ENCODE peak calls at places on chromosome 1, in seven cellular contexts. L, Z, X, G, U, T and B are unnamed samples.

GRCh38 chr1:32759521-32759980 is 57.0 kb upstream of the SYNC start:
- DNase-seq in G (no peak), U (no peak), T (no peak), L (no peak), X (no peak), Z (peak), B (no peak)

GRCh38 chr1:67339623-67340343 is 32.1 kb downstream of the IL12RB2 start:
- DNase-seq in Z (no peak), L (no peak), G (peak), X (no peak), U (peak), T (no peak), B (no peak)

GRCh38 chr1:61294828-61295428 is 212.6 kb downstream of the NFIA start:
- DNase-seq in U (no peak), T (no peak), X (no peak), G (no peak), L (no peak), Z (no peak), B (no peak)

GRCh38 chr1:153598309-153599172 is 14.4 kb downstream of the S100A16 start:
- DNase-seq in U (peak), L (no peak), Z (no peak), X (peak), G (no peak), T (peak), B (peak)

GRCh38 chr1:152036316-152037216 is at the start of gene S100A11:
- DNase-seq in G (peak), Z (peak), X (no peak), T (peak), L (peak), U (peak), B (peak)

GRCh38 chr1:198892065-198892464 is 253.2 kb downstream of the PTPRC start:
- DNase-seq in U (no peak), G (no peak), Z (no peak), L (peak), X (no peak), T (no peak), B (no peak)

GRCh38 chr1:219041141-219041540 is 132.5 kb upstream of the LYPLAL1 start:
- DNase-seq in Z (no peak), U (no peak), X (no peak), L (no peak), G (no peak), T (no peak), B (no peak)

GRCh38 chr1:56056438-56057312 is 522.7 kb downstream of the PLPP3 start:
- DNase-seq in X (no peak), G (no peak), T (no peak), U (no peak), Z (no peak), L (no peak), B (no peak)

GRCh38 chr1:20119351-20119750 is at the start of gene PLA2G2D:
- DNase-seq in X (no peak), L (no peak), Z (no peak), G (no peak), T (no peak), U (no peak), B (no peak)

GRCh38 chr1:203626910-203627246 is 246 bp downstream of the ATP2B4 start:
- DNase-seq in T (no peak), L (peak), Z (no peak), U (no peak), X (no peak), G (no peak), B (no peak)

GRCh38 chr1:180800945-180801344 is 111.8 kb upstream of the KIAA1614 start:
- DNase-seq in G (no peak), U (no peak), X (no peak), Z (no peak), L (peak), T (no peak), B (no peak)

GRCh38 chr1:176791911-176792310 is 328.9 kb downstream of the PAPPA2 start:
- DNase-seq in L (no peak), U (no peak), Z (no peak), X (no peak), T (no peak), G (no peak), B (no peak)

GRCh38 chr1:93448292-93448982 is 519 bp downstream of the FNBP1L start:
- DNase-seq in L (peak), X (no peak), T (peak), G (peak), Z (peak), U (no peak), B (peak)

GRCh38 chr1:228528612-228529011 is 41.4 kb downstream of the RNF187 start:
- DNase-seq in G (no peak), Z (no peak), X (no peak), T (no peak), U (no peak), L (no peak), B (no peak)

GRCh38 chr1:245516178-245516829 is 361.5 kb downstream of the KIF26B start:
- DNase-seq in X (no peak), G (peak), L (no peak), U (no peak), Z (peak), T (no peak), B (no peak)

GRCh38 chr1:116168277-116169032 is 57.3 kb downstream of the MAB21L3 start:
- DNase-seq in Z (no peak), X (peak), U (no peak), L (no peak), T (peak), G (peak), B (peak)

GRCh38 chr1:186212574-186213224 is 162.4 kb downstream of the TPR start:
- DNase-seq in G (peak), U (no peak), Z (peak), L (peak), T (peak), X (peak), B (peak)

GRCh38 chr1:181133969-181134418 is 45.5 kb downstream of the IER5 start:
- DNase-seq in X (no peak), G (no peak), L (no peak), T (no peak), Z (no peak), U (no peak), B (no peak)

GRCh38 chr1:99685516-99686180 is 39.7 kb downstream of the PALMD start:
- DNase-seq in Z (peak), U (peak), G (peak), T (peak), X (peak), L (peak), B (peak)

GRCh38 chr1:167273027-167273800 is 52.5 kb downstream of the POU2F1 start:
- DNase-seq in Z (no peak), L (no peak), X (no peak), T (no peak), G (no peak), U (no peak), B (no peak)

GRCh38 chr1:113949007-113949406 is 19.9 kb downstream of the HIPK1 start:
- DNase-seq in U (no peak), L (peak), X (no peak), G (peak), Z (no peak), T (no peak), B (no peak)

GRCh38 chr1:113947388-113948107 is 18.4 kb downstream of the HIPK1 start:
- DNase-seq in T (no peak), X (no peak), U (no peak), G (no peak), Z (no peak), L (no peak), B (no peak)

GRCh38 chr1:113945329-113945728 is 16.2 kb downstream of the HIPK1 start:
- DNase-seq in L (no peak), Z (peak), X (no peak), T (no peak), U (no peak), G (no peak), B (no peak)

GRCh38 chr1:113946112-113946511 is 17.0 kb downstream of the HIPK1 start:
- DNase-seq in L (no peak), G (no peak), T (no peak), U (no peak), Z (no peak), X (no peak), B (no peak)

DNA sequence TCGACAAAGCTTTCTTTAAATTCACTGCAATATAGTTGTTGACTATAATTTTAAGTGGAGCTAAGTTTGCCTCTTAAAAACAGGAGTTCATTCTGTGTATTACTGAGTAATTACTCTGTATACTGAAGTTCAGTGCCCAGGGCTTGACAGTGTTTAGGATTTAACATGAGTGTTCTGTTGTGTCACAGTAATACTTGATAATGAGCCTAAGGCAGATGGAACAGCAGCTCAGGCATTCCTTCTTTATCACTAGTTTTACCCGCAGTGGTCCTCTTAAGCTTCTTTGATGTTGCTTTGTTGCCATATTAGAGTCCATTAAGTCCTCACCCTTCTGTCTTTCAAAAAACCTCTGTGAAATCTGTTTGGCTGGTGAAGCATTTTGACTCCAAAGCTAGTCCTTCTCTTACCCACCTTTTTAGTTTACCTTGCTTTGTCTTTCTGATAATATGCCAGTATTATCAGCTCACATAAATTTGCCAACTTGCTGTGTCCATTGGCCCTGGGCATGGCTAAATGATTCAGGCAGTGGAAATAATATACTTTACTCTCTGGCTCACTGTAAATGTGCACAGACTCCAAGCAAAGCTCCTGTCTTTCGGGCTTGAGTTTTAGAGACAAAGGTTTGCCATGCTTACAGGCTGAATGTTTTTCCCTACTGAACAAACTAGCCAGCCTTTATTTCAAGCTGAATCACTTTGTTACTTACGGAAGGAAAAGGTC is 17.7 kb downstream of the HIPK1 start:
- DNase-seq in X (no peak), G (peak), Z (peak), L (no peak), U (no peak), T (no peak), B (no peak)
- TF ChIP-seq TAF1 in X (no peak), G (no peak), Z (no peak), L (no peak), U (no peak), T (no peak), B (no peak)

DNA sequence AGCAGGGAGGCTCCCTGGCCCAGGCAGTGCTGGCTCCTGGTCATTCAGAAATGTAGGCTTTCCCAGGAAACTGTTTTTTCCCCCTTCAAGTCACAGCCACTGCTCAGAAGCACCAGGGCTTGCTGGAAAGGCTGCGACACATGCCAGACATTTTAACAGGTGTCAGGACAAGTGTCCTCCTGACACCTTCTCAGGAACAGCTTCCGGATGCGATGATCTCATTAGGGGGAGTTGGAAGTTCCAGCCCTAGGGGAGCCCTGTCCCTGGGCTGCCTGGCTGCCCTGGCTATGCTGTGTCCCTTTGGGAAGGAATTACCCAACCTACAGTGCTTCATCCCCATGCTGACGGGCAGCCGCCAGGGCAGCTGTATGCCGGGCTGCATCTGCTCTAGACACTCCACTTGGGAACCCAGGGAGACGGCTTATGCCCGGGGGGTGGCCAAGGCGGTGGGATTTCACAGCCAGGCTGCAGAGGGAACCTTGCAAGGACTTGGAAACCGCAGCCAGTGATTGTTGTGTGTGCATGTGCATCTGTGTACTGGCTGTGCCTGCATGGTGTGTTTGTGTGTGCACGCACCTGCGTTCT is 41.8 kb downstream of the AJAP1 start:
- DNase-seq in G (no peak), T (no peak), Z (no peak), U (no peak), L (no peak), X (no peak), B (no peak)
- TF ChIP-seq TAF1 in G (no peak), T (no peak), Z (no peak), U (no peak), L (no peak), X (no peak), B (no peak)

DNA sequence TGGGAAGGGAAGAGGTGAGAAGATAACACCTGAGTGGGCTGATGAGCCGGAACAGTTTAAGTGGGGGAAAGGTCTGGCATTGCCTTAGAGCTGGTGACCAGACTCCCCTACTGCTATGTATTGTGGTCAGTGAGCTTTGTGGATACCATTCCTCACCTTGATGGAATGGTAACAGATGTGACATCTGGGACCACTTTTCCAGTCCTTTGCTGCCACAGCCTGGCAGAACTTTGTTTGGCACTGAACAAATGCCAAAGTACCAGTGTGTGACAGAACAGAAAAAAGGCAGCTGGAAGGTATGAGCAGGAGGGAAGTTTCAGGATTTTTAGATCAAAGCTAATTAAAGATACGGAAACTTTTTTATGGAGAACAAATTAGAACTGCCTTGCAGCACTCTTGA is 6.2 kb downstream of the MED8 start:
- DNase-seq in G (no peak), L (no peak), Z (no peak), T (no peak), X (no peak), U (no peak), B (no peak)
- TF ChIP-seq TAF1 in G (no peak), L (no peak), Z (no peak), T (no peak), X (no peak), U (no peak), B (no peak)

DNA sequence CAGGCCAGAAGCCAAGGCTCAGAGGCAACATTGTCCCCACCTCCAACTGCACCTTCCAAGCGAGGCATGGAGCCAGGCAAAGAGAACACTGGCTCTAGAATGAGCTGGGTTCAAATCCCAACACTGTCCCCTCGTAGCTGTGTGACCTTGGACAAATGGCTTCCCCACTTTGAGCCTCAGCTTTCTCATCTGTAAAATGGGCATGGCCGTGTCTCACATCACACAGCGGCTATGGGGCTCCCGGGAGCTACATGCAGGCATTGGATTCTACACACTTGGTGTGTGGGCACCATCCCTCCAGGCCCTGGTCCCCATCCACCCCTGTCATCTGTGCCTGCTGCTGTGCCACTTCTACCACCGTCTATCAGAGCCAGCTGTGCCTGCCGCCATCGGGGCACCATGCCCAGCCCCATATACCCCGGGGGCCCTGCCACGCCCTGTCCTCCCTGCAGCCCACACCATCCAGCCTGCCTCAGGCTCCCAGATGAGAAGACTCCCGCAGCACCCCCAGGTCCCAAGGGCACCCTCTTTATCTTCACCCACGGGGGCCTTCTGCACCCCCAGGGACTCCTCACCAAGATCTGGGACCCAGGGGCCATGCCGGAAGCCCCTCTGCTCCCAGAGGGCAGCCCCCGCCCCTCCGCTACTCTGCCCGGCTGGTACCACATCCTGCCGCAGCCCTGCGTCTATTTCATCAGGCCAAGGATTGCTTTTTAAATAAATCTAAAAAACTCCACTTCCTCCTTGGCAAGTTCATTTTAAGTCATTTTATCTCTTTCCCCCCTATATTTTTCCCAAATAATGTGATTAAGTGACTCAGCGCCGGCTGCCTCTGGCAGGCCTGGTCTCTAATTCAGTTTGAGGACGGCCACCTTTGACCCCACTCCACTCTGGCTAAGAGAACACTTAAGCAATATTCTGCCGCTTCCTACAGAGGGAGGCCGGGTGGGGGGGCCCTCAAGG is 107.8 kb upstream of the TARDBP start:
- DNase-seq in X (no peak), T (no peak), Z (no peak), G (no peak), L (peak), U (no peak), B (peak)
- TF ChIP-seq TAF1 in X (no peak), T (no peak), Z (no peak), G (no peak), L (no peak), U (no peak), B (no peak)

DNA sequence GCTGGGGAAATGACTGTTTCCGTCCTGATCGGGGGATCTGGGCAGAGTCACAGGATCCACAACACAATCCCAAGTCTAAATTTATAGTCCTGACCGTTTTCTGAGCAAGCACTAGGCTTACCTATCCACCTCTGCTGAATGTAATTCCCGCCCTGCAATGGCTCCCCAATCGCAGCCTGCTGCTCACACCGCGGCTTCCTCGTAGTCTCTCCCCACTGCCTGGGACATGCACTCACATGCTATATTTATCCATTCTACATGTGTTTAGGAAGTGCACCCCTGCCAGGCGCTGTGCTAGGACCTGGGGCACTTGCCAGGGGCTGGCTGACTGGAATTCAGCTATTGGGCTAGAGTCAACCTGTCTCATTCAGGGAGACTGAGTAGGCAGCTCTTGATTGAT is 246.6 kb upstream of the CSF3R start:
- DNase-seq in T (no peak), X (no peak), U (no peak), L (no peak), Z (no peak), G (no peak), B (no peak)
- TF ChIP-seq TAF1 in T (no peak), X (no peak), U (no peak), L (no peak), Z (no peak), G (no peak), B (no peak)

GRCh38 chr1:54273092-54273836 is 73.3 kb downstream of the MRPL37 start:
- DNase-seq in U (peak), L (peak), X (no peak), Z (no peak), T (no peak), G (peak), B (no peak)
- TF ChIP-seq TAF1 in U (no peak), L (no peak), X (no peak), Z (no peak), T (no peak), G (no peak), B (no peak)

GRCh38 chr1:231856426-231856825 is 229.8 kb downstream of the DISC1 start:
- DNase-seq in L (no peak), T (no peak), X (no peak), Z (no peak), G (no peak), U (no peak), B (no peak)

GRCh38 chr1:231850786-231851185 is 224.2 kb downstream of the DISC1 start:
- DNase-seq in U (no peak), L (no peak), X (no peak), T (no peak), Z (no peak), G (no peak), B (no peak)

GRCh38 chr1:231855395-231855794 is 228.8 kb downstream of the DISC1 start:
- DNase-seq in T (no peak), Z (no peak), X (no peak), L (no peak), G (no peak), U (no peak), B (no peak)

GRCh38 chr1:231855966-231856365 is 229.4 kb downstream of the DISC1 start:
- DNase-seq in Z (no peak), G (no peak), L (no peak), X (no peak), T (no peak), U (no peak), B (no peak)

GRCh38 chr1:231853588-231854207 is 227.1 kb downstream of the DISC1 start:
- DNase-seq in T (no peak), U (no peak), X (no peak), L (no peak), Z (no peak), G (no peak), B (no peak)
- TF ChIP-seq TAF1 in T (no peak), U (no peak), X (no peak), L (no peak), Z (no peak), G (no peak), B (no peak)